ENCODE peak calls at places on chromosomes 7 and 10, in five cellular contexts. One of them, this sample, is unnamed.
A peak's percentile ranks its signal among the peaks of the same experiment; 100 is the strongest.

GRCh38 chr10:88437411-88437810 is 145.7 kb downstream of the RNLS start:
- DNase-seq in H9: no peak
- DNase-seq in heart left ventricle: no peak
- DNase-seq in tibial artery: no peak
- DNase-seq in CD8-positive, alpha-beta T cell: no peak
- DNase-seq in this sample: no peak

GRCh38 chr7:134943785-134944400 is 42.4 kb upstream of the AGBL3 start:
- DNase-seq in heart left ventricle: no peak
- DNase-seq in CD8-positive, alpha-beta T cell: no peak
- DNase-seq in H9: no peak
- DNase-seq in tibial artery: no peak
- DNase-seq in this sample: no peak

GRCh38 chr10:52775132-52775647 is 2.6 kb upstream of the MBL2 start:
- DNase-seq in tibial artery: no peak
- DNase-seq in heart left ventricle: no peak
- DNase-seq in H9: no peak
- DNase-seq in CD8-positive, alpha-beta T cell: no peak
- DNase-seq in this sample: no peak

GRCh38 chr7:17301491-17302101 is 3.1 kb downstream of the AHR start:
- DNase-seq in H9: no peak
- DNase-seq in heart left ventricle: peak; percentile 45
- DNase-seq in CD8-positive, alpha-beta T cell: peak; percentile 23
- DNase-seq in tibial artery: peak; percentile 57
- DNase-seq in this sample: no peak

GRCh38 chr7:66847879-66848810 is 72.9 kb upstream of the TMEM248 start:
- DNase-seq in H9: peak; percentile 55
- DNase-seq in tibial artery: no peak
- DNase-seq in CD8-positive, alpha-beta T cell: no peak
- DNase-seq in heart left ventricle: no peak
- DNase-seq in this sample: no peak

GRCh38 chr7:49774459-49775064 is 1.1 kb downstream of the VWC2 start:
- DNase-seq in tibial artery: no peak
- DNase-seq in H9: peak; percentile 51
- DNase-seq in CD8-positive, alpha-beta T cell: no peak
- DNase-seq in heart left ventricle: no peak
- DNase-seq in this sample: no peak

GRCh38 chr10:3763035-3763456 is 22.0 kb downstream of the KLF6 start:
- DNase-seq in heart left ventricle: peak; percentile 11
- DNase-seq in H9: no peak
- DNase-seq in tibial artery: no peak
- DNase-seq in CD8-positive, alpha-beta T cell: no peak
- DNase-seq in this sample: no peak

GRCh38 chr10:132827861-132828539 is 42.1 kb upstream of the NKX6-2 start:
- DNase-seq in heart left ventricle: no peak
- DNase-seq in CD8-positive, alpha-beta T cell: no peak
- DNase-seq in H9: peak; percentile 8
- DNase-seq in tibial artery: no peak
- DNase-seq in this sample: no peak

GRCh38 chr7:84509522-84509921 is 314.9 kb upstream of the SEMA3A start:
- DNase-seq in heart left ventricle: no peak
- DNase-seq in tibial artery: no peak
- DNase-seq in H9: no peak
- DNase-seq in CD8-positive, alpha-beta T cell: no peak
- DNase-seq in this sample: no peak

GRCh38 chr10:71075066-71075758 is 137.2 kb upstream of the UNC5B start:
- DNase-seq in heart left ventricle: peak; percentile 40
- DNase-seq in CD8-positive, alpha-beta T cell: no peak
- DNase-seq in tibial artery: peak; percentile 17
- DNase-seq in H9: no peak
- DNase-seq in this sample: no peak
- H3K27me3 ChIP-seq in heart left ventricle: no peaks in the 10 kb centered on the region
- H3K27me3 ChIP-seq in CD8-positive, alpha-beta T cell: no peaks in the 10 kb centered on the region
- H3K27me3 ChIP-seq in tibial artery: no peaks in the 10 kb centered on the region
- H3K27me3 ChIP-seq in H9: no peaks in the 10 kb centered on the region
- H3K27me3 ChIP-seq in this sample: no peaks in the 10 kb centered on the region

GRCh38 chr7:99975782-99976521 is at the start of gene AZGP1:
- DNase-seq in tibial artery: no peak
- DNase-seq in H9: no peak
- DNase-seq in heart left ventricle: peak; percentile 55
- DNase-seq in CD8-positive, alpha-beta T cell: no peak
- DNase-seq in this sample: no peak

GRCh38 chr7:99974681-99975080 is 1.1 kb downstream of the AZGP1 start:
- DNase-seq in tibial artery: no peak
- DNase-seq in CD8-positive, alpha-beta T cell: no peak
- DNase-seq in heart left ventricle: no peak
- DNase-seq in H9: no peak
- DNase-seq in this sample: no peak

GRCh38 chr7:99971242-99971641 is 4.6 kb downstream of the AZGP1 start:
- DNase-seq in H9: no peak
- DNase-seq in heart left ventricle: no peak
- DNase-seq in tibial artery: no peak
- DNase-seq in CD8-positive, alpha-beta T cell: no peak
- DNase-seq in this sample: no peak

DNA sequence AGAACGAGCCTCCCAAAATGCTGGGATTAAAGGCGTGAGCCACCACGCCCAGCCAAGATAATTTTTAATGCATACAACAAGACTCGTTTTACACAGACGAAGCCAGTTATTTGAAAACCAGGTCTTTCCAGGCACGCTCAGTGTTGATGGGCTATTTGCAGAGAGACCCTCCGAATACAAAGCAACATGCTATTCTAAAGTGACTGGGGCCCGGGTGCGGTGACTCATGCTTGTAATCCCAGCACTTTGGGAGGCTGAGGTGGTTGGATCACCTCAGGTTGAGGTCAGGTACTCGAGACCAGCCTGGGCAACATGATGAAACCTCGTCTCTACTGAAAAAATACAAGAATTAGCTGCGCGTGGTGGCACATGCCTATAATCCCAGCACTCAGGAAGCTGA is 795 bp upstream of the AZGP1 start:
- DNase-seq in CD8-positive, alpha-beta T cell: no peak
- DNase-seq in heart left ventricle: no peak
- DNase-seq in tibial artery: no peak
- DNase-seq in H9: no peak
- DNase-seq in this sample: no peak
- H3K27ac ChIP-seq in CD8-positive, alpha-beta T cell: no peak overlapping the region
- H3K27ac ChIP-seq in heart left ventricle: no peak overlapping the region
- H3K27ac ChIP-seq in tibial artery: no peak overlapping the region
- H3K27ac ChIP-seq in H9: no peak overlapping the region
- H3K27ac ChIP-seq in this sample: no peak overlapping the region

GRCh38 chr7:128982105-128982504 is 44.4 kb downstream of the IRF5 start:
- DNase-seq in H9: no peak
- DNase-seq in heart left ventricle: no peak
- DNase-seq in tibial artery: no peak
- DNase-seq in CD8-positive, alpha-beta T cell: no peak
- DNase-seq in this sample: no peak

GRCh38 chr7:128989961-128990360 is 52.2 kb downstream of the IRF5 start:
- DNase-seq in heart left ventricle: no peak
- DNase-seq in tibial artery: no peak
- DNase-seq in H9: no peak
- DNase-seq in CD8-positive, alpha-beta T cell: no peak
- DNase-seq in this sample: no peak

GRCh38 chr7:128988372-128988771 is 50.6 kb downstream of the IRF5 start:
- DNase-seq in heart left ventricle: no peak
- DNase-seq in tibial artery: no peak
- DNase-seq in CD8-positive, alpha-beta T cell: no peak
- DNase-seq in H9: no peak
- DNase-seq in this sample: no peak

GRCh38 chr7:128985660-128986059 is 47.9 kb downstream of the IRF5 start:
- DNase-seq in tibial artery: no peak
- DNase-seq in CD8-positive, alpha-beta T cell: no peak
- DNase-seq in H9: no peak
- DNase-seq in heart left ventricle: no peak
- DNase-seq in this sample: no peak
- H3K27me3 ChIP-seq in tibial artery: no peaks in the 10 kb centered on the region
- H3K27me3 ChIP-seq in CD8-positive, alpha-beta T cell: no peaks in the 10 kb centered on the region
- H3K27me3 ChIP-seq in H9: no peaks in the 10 kb centered on the region
- H3K27me3 ChIP-seq in heart left ventricle: no peaks in the 10 kb centered on the region
- H3K27me3 ChIP-seq in this sample: no peaks in the 10 kb centered on the region

DNA sequence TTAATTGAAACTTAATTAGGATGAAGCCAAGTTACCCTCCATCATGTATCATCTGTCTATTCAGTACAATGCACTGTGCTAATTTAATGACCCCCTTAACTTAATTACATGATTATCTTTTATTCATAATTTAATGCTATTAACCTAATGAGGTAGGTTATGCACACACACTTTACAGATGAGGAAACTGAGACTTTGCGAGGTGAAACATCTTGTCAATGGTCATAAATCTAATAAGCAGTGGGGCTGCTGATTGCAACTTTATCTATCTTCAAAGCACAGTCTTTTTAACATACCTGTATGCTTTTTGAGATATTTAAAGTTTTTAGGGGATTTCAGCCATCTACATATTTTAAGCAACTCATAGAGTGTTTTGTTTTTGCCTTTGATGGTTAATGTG is 547 bp downstream of the MACC1 start:
- DNase-seq in tibial artery: no peak
- DNase-seq in H9: no peak
- DNase-seq in CD8-positive, alpha-beta T cell: no peak
- DNase-seq in heart left ventricle: no peak
- DNase-seq in this sample: no peak
- H3K27ac ChIP-seq in tibial artery: no peak overlapping the region
- H3K27ac ChIP-seq in H9: no peak overlapping the region
- H3K27ac ChIP-seq in CD8-positive, alpha-beta T cell: no peak overlapping the region
- H3K27ac ChIP-seq in heart left ventricle: no peak overlapping the region
- H3K27ac ChIP-seq in this sample: no peak overlapping the region

GRCh38 chr7:101400751-101401150 is 38.1 kb downstream of the COL26A1 start:
- DNase-seq in CD8-positive, alpha-beta T cell: no peak
- DNase-seq in tibial artery: no peak
- DNase-seq in heart left ventricle: no peak
- DNase-seq in H9: no peak
- DNase-seq in this sample: no peak

GRCh38 chr7:101402081-101402779 is 39.6 kb downstream of the COL26A1 start:
- DNase-seq in tibial artery: no peak
- DNase-seq in heart left ventricle: no peak
- DNase-seq in H9: peak; percentile 84
- DNase-seq in CD8-positive, alpha-beta T cell: no peak
- DNase-seq in this sample: no peak

GRCh38 chr7:101401390-101402080 is 38.9 kb downstream of the COL26A1 start:
- DNase-seq in tibial artery: no peak
- DNase-seq in H9: no peak
- DNase-seq in heart left ventricle: no peak
- DNase-seq in CD8-positive, alpha-beta T cell: no peak
- DNase-seq in this sample: no peak

GRCh38 chr7:101405474-101406067 is 42.9 kb downstream of the COL26A1 start:
- DNase-seq in CD8-positive, alpha-beta T cell: no peak
- DNase-seq in tibial artery: no peak
- DNase-seq in heart left ventricle: no peak
- DNase-seq in H9: no peak
- DNase-seq in this sample: no peak

GRCh38 chr7:101402835-101403234 is 40.2 kb downstream of the COL26A1 start:
- DNase-seq in heart left ventricle: no peak
- DNase-seq in H9: no peak
- DNase-seq in tibial artery: no peak
- DNase-seq in CD8-positive, alpha-beta T cell: no peak
- DNase-seq in this sample: no peak
- H3K27me3 ChIP-seq in heart left ventricle: peaks cover 6% of the 10 kb centered on the region
- H3K27me3 ChIP-seq in H9: no peaks in the 10 kb centered on the region
- H3K27me3 ChIP-seq in tibial artery: peaks cover 39% of the 10 kb centered on the region
- H3K27me3 ChIP-seq in CD8-positive, alpha-beta T cell: no peaks in the 10 kb centered on the region
- H3K27me3 ChIP-seq in this sample: peaks cover 18% of the 10 kb centered on the region

DNA sequence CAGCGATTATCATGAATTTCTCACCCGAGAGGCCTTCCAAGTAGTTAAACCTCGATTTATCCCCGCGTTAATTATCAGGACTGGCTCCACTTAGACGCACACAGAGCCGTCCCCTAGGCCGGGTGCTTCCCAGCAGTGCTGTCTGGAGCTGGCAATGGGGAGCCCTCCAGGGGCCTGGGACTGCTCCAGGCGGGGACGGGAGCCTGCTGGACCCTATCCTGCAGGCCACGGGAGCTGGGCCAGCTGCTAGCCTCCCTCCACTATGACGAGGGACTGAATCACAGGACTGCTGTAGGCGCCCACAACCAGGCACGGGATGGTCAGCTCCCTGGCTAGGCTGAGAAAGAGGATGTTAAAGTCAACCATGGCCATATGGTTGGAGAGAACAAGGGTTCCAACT is 229.1 kb downstream of the ELFN1 start:
- DNase-seq in CD8-positive, alpha-beta T cell: no peak
- DNase-seq in heart left ventricle: no peak
- DNase-seq in H9: no peak
- DNase-seq in tibial artery: peak; percentile 53
- DNase-seq in this sample: no peak
- H3K27ac ChIP-seq in CD8-positive, alpha-beta T cell: no peak overlapping the region
- H3K27ac ChIP-seq in heart left ventricle: no peak overlapping the region
- H3K27ac ChIP-seq in H9: no peak overlapping the region
- H3K27ac ChIP-seq in tibial artery: no peak overlapping the region
- H3K27ac ChIP-seq in this sample: no peak overlapping the region

GRCh38 chr10:117224036-117224430 is 16.9 kb upstream of the SLC18A2 start:
- DNase-seq in CD8-positive, alpha-beta T cell: no peak
- DNase-seq in tibial artery: no peak
- DNase-seq in H9: no peak
- DNase-seq in heart left ventricle: no peak
- DNase-seq in this sample: no peak
- H3K27me3 ChIP-seq in CD8-positive, alpha-beta T cell: no peaks in the 10 kb centered on the region
- H3K27me3 ChIP-seq in tibial artery: peaks cover 52% of the 10 kb centered on the region
- H3K27me3 ChIP-seq in H9: no peaks in the 10 kb centered on the region
- H3K27me3 ChIP-seq in heart left ventricle: no peaks in the 10 kb centered on the region
- H3K27me3 ChIP-seq in this sample: no peaks in the 10 kb centered on the region

DNA sequence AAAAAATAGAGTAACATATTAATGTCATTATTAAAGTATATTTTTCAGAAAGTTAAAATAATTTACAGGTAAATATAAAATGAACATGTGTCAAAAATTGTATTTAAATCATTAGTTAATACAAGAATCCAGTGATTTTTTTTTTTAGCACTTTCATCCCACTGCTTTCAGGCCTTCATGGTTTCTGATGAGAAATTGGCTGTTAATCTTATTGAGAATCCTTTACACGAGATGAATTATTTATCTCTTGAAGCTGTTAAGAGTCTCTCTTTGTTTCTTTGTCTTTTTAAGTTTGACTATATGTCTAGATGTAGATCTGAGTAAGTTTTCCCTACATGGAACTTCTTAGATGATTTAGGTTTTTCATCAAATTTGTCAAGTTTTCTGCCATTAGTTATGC is 578.5 kb upstream of the KCND2 start:
- DNase-seq in CD8-positive, alpha-beta T cell: no peak
- DNase-seq in H9: no peak
- DNase-seq in tibial artery: no peak
- DNase-seq in heart left ventricle: no peak
- DNase-seq in this sample: no peak
- H3K27ac ChIP-seq in CD8-positive, alpha-beta T cell: no peak overlapping the region
- H3K27ac ChIP-seq in H9: no peak overlapping the region
- H3K27ac ChIP-seq in tibial artery: no peak overlapping the region
- H3K27ac ChIP-seq in heart left ventricle: no peak overlapping the region
- H3K27ac ChIP-seq in this sample: no peak overlapping the region

GRCh38 chr10:80131499-80131901 is 1.0 kb upstream of the PLAC9 start:
- DNase-seq in H9: peak; percentile 48
- DNase-seq in tibial artery: no peak
- DNase-seq in heart left ventricle: no peak
- DNase-seq in CD8-positive, alpha-beta T cell: no peak
- DNase-seq in this sample: no peak
- H3K27me3 ChIP-seq in H9: no peaks in the 10 kb centered on the region
- H3K27me3 ChIP-seq in tibial artery: no peaks in the 10 kb centered on the region
- H3K27me3 ChIP-seq in heart left ventricle: no peaks in the 10 kb centered on the region
- H3K27me3 ChIP-seq in CD8-positive, alpha-beta T cell: peaks cover 15% of the 10 kb centered on the region
- H3K27me3 ChIP-seq in this sample: no peaks in the 10 kb centered on the region

DNA sequence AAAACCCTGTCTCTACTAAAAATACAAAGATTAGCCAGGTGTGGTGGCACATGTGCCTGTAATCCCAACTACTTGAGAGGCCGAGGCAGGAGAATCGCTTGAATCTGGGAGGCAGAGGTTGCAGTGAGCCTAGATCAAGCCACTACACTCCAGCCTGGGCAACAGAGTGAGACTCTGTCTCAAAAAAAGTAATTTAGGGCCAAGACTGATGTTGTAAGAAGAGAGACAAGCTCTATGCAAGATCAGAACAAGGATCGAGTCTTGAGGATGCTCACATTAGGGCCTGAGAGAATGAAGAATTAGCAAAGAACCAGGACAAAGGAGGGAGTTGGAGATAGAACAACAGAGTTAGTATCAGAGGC is 3.3 kb upstream of the KPNA7 start:
- DNase-seq in CD8-positive, alpha-beta T cell: no peak
- DNase-seq in tibial artery: no peak
- DNase-seq in heart left ventricle: no peak
- DNase-seq in H9: no peak
- DNase-seq in this sample: no peak
- H3K27ac ChIP-seq in CD8-positive, alpha-beta T cell: no peak overlapping the region
- H3K27ac ChIP-seq in tibial artery: no peak overlapping the region
- H3K27ac ChIP-seq in heart left ventricle: no peak overlapping the region
- H3K27ac ChIP-seq in H9: no peak overlapping the region
- H3K27ac ChIP-seq in this sample: no peak overlapping the region

This sample was measured in gastrocnemius medialis.